ENCODE peak calls at places on chromosomes 16 and 17, in four cellular contexts. N, L, M and T are unnamed samples.

GRCh38 chr17:77322534-77323412 is 182.0 kb downstream of the SEC14L1 start:
- DNase-seq in N (peak), L (peak), M (peak), T (peak)

GRCh38 chr17:82553210-82553930 is 33.8 kb downstream of the FOXK2 start:
- DNase-seq in N (no peak), L (no peak), M (no peak), T (no peak)

GRCh38 chr17:71709271-71709670 is 411.5 kb upstream of the SOX9 start:
- DNase-seq in N (no peak), L (no peak), M (no peak), T (no peak)

GRCh38 chr17:42202696-42203095 is 8.4 kb upstream of the GHDC start:
- DNase-seq in N (no peak), L (no peak), M (no peak), T (no peak)

GRCh38 chr17:41329279-41329925 is 13.9 kb upstream of the KRTAP17-1 start:
- DNase-seq in N (peak), L (no peak), M (peak), T (peak)

GRCh38 chr17:50177983-50178834 is 12.4 kb downstream of the SGCA start:
- DNase-seq in N (peak), L (peak), M (peak), T (peak)

GRCh38 chr17:63425478-63425877 is 20.6 kb downstream of the CYB561 start:
- DNase-seq in N (no peak), L (peak), M (peak), T (peak)

GRCh38 chr17:13393841-13394710 is 207.7 kb downstream of the HS3ST3A1 start:
- DNase-seq in N (no peak), L (no peak), M (no peak), T (no peak)

GRCh38 chr17:35254107-35254802 is 11.4 kb downstream of the SLFN5 start:
- DNase-seq in N (no peak), L (peak), M (peak), T (peak)

GRCh38 chr17:82019905-82020873 is 2.5 kb downstream of the CENPX start:
- DNase-seq in N (no peak), L (peak), M (peak), T (peak)

GRCh38 chr16:81917375-81917774 is 93.9 kb downstream of the SDR42E1 start:
- DNase-seq in N (no peak), L (no peak), M (no peak), T (no peak)

GRCh38 chr17:564526-564925 is 150.1 kb downstream of the VPS53 start:
- DNase-seq in N (no peak), L (no peak), M (no peak), T (no peak)

GRCh38 chr17:47701603-47702002 is 7.6 kb downstream of the TBKBP1 start:
- DNase-seq in N (no peak), L (no peak), M (no peak), T (no peak)

GRCh38 chr17:43020789-43021738 is 1.1 kb downstream of the VAT1 start:
- DNase-seq in N (no peak), L (peak), M (peak), T (peak)

GRCh38 chr17:68576811-68577551 is 24.2 kb downstream of the FAM20A start:
- DNase-seq in N (no peak), L (peak), M (no peak), T (no peak)

GRCh38 chr17:7355053-7355452 is at the start of gene TMEM95:
- DNase-seq in N (no peak), L (peak), M (no peak), T (no peak)

GRCh38 chr16:424033-424622 is 1.3 kb upstream of the RAB11FIP3 start:
- DNase-seq in N (no peak), L (peak), M (peak), T (peak)

GRCh38 chr16:67897231-67897630 is 4.2 kb downstream of the PSKH1 start:
- DNase-seq in N (no peak), L (no peak), M (no peak), T (peak)

GRCh38 chr17:60406887-60407286 is 15.0 kb upstream of the USP32 start:
- DNase-seq in N (no peak), L (no peak), M (no peak), T (no peak)

GRCh38 chr17:19583871-19584270 is 50.2 kb downstream of the SLC47A1 start:
- DNase-seq in N (no peak), L (no peak), M (no peak), T (no peak)

GRCh38 chr17:82238562-82239201 is 9.8 kb downstream of the SLC16A3 start:
- DNase-seq in N (no peak), L (peak), M (no peak), T (no peak)

GRCh38 chr16:3788711-3789374 is 71.5 kb upstream of the TRAP1 start:
- DNase-seq in N (no peak), L (no peak), M (no peak), T (no peak)

GRCh38 chr17:66426397-66427033 is 124.1 kb downstream of the PRKCA start:
- DNase-seq in N (no peak), L (no peak), M (no peak), T (peak)

GRCh38 chr16:70470141-70470926 is 15.9 kb downstream of the FCSK start:
- DNase-seq in N (no peak), L (no peak), M (no peak), T (no peak)

GRCh38 chr17:50218071-50218759 is 16.8 kb upstream of the COL1A1 start:
- DNase-seq in N (no peak), L (no peak), M (no peak), T (no peak)

GRCh38 chr17:73552300-73553088 is 91.8 kb downstream of the SDK2 start:
- DNase-seq in N (no peak), L (no peak), M (no peak), T (no peak)

GRCh38 chr17:50925296-50925891 is 59.2 kb upstream of the TOB1 start:
- DNase-seq in N (no peak), L (no peak), M (no peak), T (no peak)

GRCh38 chr17:68184816-68185436 is 62.9 kb upstream of the AMZ2 start:
- DNase-seq in N (no peak), L (no peak), M (no peak), T (no peak)

GRCh38 chr16:10787304-10787703 is 31.3 kb downstream of the TVP23A start:
- DNase-seq in N (no peak), L (no peak), M (no peak), T (no peak)